ENCODE peak calls at places on chromosomes 13 and 19, in ten cellular contexts. Y is esophagus squamous epithelium; E is stomach; G is mammary epithelial cell; J is mesendoderm; F is Peyer's patch; N is tibial artery; A is aorta; Q is CD4-positive, alpha-beta memory T cell; H is SK-N-SH. B is an unnamed sample.

GRCh38 chr19:44603201-44603945 is 10.0 kb upstream of the IGSF23 start:
- DNase-seq in G (no peak), A (no peak), J (no peak), F (no peak), H (no peak), N (no peak), Y (no peak), E (no peak), Q (no peak), B (no peak)

GRCh38 chr13:82654851-82655517 is 1227.3 kb downstream of the SLITRK1 start:
- DNase-seq in J (no peak), H (no peak), A (peak; percentile 86), E (no peak), F (peak; percentile 46), Q (no peak), Y (no peak), N (peak; percentile 79), G (peak; percentile 75), B (no peak)

GRCh38 chr13:68927387-68928026 is 1180.1 kb upstream of the ATXN8OS start:
- DNase-seq in E (no peak), G (no peak), H (peak; percentile 6), Y (no peak), A (no peak), Q (no peak), J (peak; percentile 94), F (no peak), N (no peak), B (peak; percentile 16)

GRCh38 chr13:79245937-79246574 is 160.0 kb downstream of the RBM26 start:
- DNase-seq in H (no peak), F (no peak), Y (no peak), Q (no peak), N (no peak), A (no peak), J (peak; percentile 60), E (no peak), G (no peak), B (peak; percentile 65)

GRCh38 chr13:112980441-112980840 is 11.4 kb downstream of the MCF2L start:
- DNase-seq in Q (no peak), F (no peak), H (peak; percentile 85), J (no peak), N (no peak), G (no peak), A (no peak), Y (no peak), E (no peak), B (no peak)

GRCh38 chr19:41588497-41589209 is 12.7 kb downstream of the CEACAM21 start:
- DNase-seq in Q (no peak), F (no peak), G (peak; percentile 22), N (no peak), Y (no peak), E (no peak), H (no peak), J (peak; percentile 38), A (no peak), B (peak; percentile 52)

GRCh38 chr13:95540848-95541247 is 11.7 kb upstream of the CLDN10 start:
- DNase-seq in G (no peak), Q (no peak), F (no peak), N (no peak), H (no peak), E (no peak), A (no peak), J (no peak), Y (no peak), B (no peak)

GRCh38 chr19:49244256-49244655 is 80.7 kb downstream of the SLC6A16 start:
- DNase-seq in N (no peak), E (no peak), F (no peak), H (no peak), G (no peak), Q (no peak), Y (no peak), A (no peak), J (no peak), B (no peak)

GRCh38 chr13:41334810-41335209 is 23.7 kb downstream of the NAA16 start:
- DNase-seq in F (no peak), G (no peak), Q (no peak), H (no peak), J (no peak), N (no peak), A (no peak), Y (no peak), E (no peak), B (no peak)

GRCh38 chr13:97165527-97166425 is 56.4 kb upstream of the MBNL2 start:
- DNase-seq in G (no peak), E (no peak), A (no peak), Y (no peak), F (no peak), Q (no peak), H (no peak), J (peak; percentile 17), N (no peak), B (peak; percentile 0)

GRCh38 chr13:112885782-112886268 is 83.2 kb upstream of the MCF2L start:
- DNase-seq in E (peak; percentile 92), N (peak; percentile 76), Q (no peak), J (peak; percentile 93), F (peak; percentile 90), A (peak; percentile 91), G (peak; percentile 84), Y (no peak), H (peak; percentile 96), B (no peak)

GRCh38 chr19:46809534-46810272 is 21.3 kb upstream of the SLC1A5 start:
- DNase-seq in Y (no peak), A (no peak), F (no peak), E (no peak), H (peak; percentile 2), G (no peak), N (no peak), J (no peak), Q (no peak), B (no peak)

GRCh38 chr13:98959299-98959698 is 18.6 kb downstream of the DOCK9 start:
- DNase-seq in F (no peak), Q (no peak), E (no peak), A (no peak), H (no peak), N (no peak), G (no peak), J (no peak), Y (no peak), B (no peak)

GRCh38 chr13:98958443-98958794 is 19.4 kb downstream of the DOCK9 start:
- DNase-seq in Y (no peak), Q (no peak), N (no peak), G (no peak), E (no peak), H (no peak), A (no peak), J (no peak), F (no peak), B (no peak)

GRCh38 chr13:98961204-98962105 is 16.4 kb downstream of the DOCK9 start:
- DNase-seq in E (no peak), F (no peak), Q (no peak), J (no peak), H (no peak), Y (no peak), N (no peak), A (no peak), G (peak; percentile 41), B (no peak)

GRCh38 chr13:98959775-98960325 is 18.0 kb downstream of the DOCK9 start:
- DNase-seq in Y (no peak), A (no peak), H (no peak), Q (no peak), G (no peak), N (no peak), E (no peak), F (no peak), J (no peak), B (no peak)

DNA sequence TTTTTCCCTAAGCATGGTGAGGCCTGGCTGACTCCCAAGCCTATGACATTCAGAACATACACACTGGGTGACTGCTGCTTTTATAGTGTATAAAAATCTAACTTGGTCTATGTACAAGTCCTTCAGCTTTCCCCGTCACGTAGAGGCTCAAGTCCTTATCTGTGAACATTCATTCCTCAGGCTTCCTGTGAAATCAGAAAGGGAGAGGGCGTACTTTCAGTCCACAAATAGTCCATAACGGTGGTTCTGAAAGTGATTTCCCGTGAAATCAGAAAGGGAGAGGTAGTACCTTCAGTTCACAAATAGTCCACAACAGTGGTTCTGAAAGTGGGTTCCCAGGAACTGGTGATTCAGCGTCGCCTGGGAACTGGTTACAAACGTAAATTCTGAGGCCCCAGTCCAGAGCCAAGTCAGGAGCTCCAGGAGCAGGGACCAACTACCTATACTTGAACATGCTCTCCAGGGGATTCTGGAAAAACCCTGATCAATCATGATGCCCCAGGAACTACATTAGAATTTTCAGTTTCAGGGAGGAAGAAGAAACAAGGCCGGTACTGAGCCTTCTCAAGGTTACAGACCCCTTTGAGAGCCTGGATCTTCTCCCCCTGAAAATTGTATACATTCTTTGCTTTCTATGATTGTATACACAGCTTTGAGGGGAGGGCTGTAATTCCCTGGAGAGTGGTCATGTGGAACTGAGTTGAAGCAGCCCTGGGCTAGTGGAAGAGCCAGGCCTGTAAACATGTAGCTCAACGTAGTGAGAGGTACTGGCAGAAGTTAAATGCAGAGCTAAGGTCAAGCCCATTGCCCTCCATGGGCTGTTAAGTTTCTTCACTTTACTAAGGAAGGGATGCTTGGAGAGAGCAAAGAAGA is 17.3 kb downstream of the DOCK9 start:
- DNase-seq in F (no peak), Y (no peak), G (no peak), J (no peak), H (no peak), Q (no peak), A (no peak), E (no peak), N (no peak), B (no peak)
- H3K4me3 ChIP-seq in F (no peak overlapping the region), Y (no peak overlapping the region), G (no peak overlapping the region), J (no peak overlapping the region), H (no peak overlapping the region), Q (no peak overlapping the region), A (no peak overlapping the region), E (no peak overlapping the region), N (no peak overlapping the region), B (no peak overlapping the region)

DNA sequence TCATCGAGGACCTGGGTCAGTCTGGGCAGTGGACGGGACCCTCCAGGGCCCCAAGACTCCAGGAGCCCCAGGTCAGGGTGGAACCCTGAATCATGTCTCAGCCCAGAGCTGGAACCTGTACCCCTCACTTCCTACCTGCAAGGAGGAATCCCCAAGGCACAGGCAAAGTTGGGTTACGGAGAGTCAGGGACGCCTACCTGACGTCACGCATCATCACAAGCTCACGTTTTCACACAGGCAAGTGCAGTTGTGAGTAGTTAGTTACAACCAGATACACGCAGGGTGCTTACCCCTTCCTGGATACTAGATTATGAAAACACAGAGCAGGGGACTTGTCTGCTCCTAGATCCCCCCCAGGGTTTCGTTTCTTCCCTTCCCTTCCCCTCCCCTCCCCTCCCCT is 1.9 kb downstream of the RETN start:
- DNase-seq in Y (no peak), Q (no peak), J (no peak), A (no peak), N (no peak), E (no peak), H (no peak), F (no peak), G (no peak), B (no peak)
- H3K4me1 ChIP-seq in Y (peaks cover 15% of the 10 kb centered on the region), Q (peaks cover 12% of the 10 kb centered on the region), J (no peaks in the 10 kb centered on the region), A (no peaks in the 10 kb centered on the region), N (peaks cover 6% of the 10 kb centered on the region), E (no peaks in the 10 kb centered on the region), H (no peaks in the 10 kb centered on the region), F (no peaks in the 10 kb centered on the region), G (no peaks in the 10 kb centered on the region), B (no peaks in the 10 kb centered on the region)

GRCh38 chr19:11089254-11090013 is at the start of gene LDLR:
- DNase-seq in G (peak; percentile 95), N (peak; percentile 82), J (peak; percentile 99), A (peak; percentile 93), E (peak; percentile 85), Q (peak; percentile 80), F (peak; percentile 87), H (peak; percentile 80), Y (no peak), B (peak; percentile 95)
- H3K4me3 ChIP-seq in G (peak within 1 kb of the TSS; percentile 87), N (peak within 1 kb of the TSS; percentile 78), J (peak within 1 kb of the TSS; percentile 97), A (peak within 1 kb of the TSS; percentile 30), E (peak within 1 kb of the TSS; percentile 62), Q (peak within 1 kb of the TSS; percentile 43), F (peak within 1 kb of the TSS; percentile 70), H (peak within 1 kb of the TSS; percentile 58), Y (peak within 1 kb of the TSS; percentile 89), B (peak within 1 kb of the TSS; percentile 76)

GRCh38 chr19:1859319-1859718 is 4.1 kb downstream of the KLF16 start:
- DNase-seq in F (no peak), Y (no peak), A (no peak), J (peak; percentile 77), N (no peak), Q (no peak), H (no peak), E (no peak), G (no peak), B (no peak)
- H3K4me1 ChIP-seq in F (peaks cover 24% of the 10 kb centered on the region), Y (peaks cover 84% of the 10 kb centered on the region), A (no peaks in the 10 kb centered on the region), J (peaks cover 21% of the 10 kb centered on the region), N (peaks cover 71% of the 10 kb centered on the region), Q (peaks cover 74% of the 10 kb centered on the region), H (peaks cover 65% of the 10 kb centered on the region), E (peaks cover 85% of the 10 kb centered on the region), G (peaks cover 68% of the 10 kb centered on the region), B (peaks cover 27% of the 10 kb centered on the region)